ENCODE peak calls at places on chromosomes 3 and 15, in ten cellular contexts. One of them, this sample, is unnamed.

GRCh38 chr3:15809313-15809712 is 11.5 kb upstream of the ANKRD28 start:
- DNase-seq in AG08396: no peak
- DNase-seq in dorsolateral prefrontal cortex: no peak
- DNase-seq in NCI-H1105: no peak
- DNase-seq in NCI-H1092 treated with DMSO at 0.1 percent for 48 hours: no peak
- DNase-seq in hippocampal formation: no peak
- DNase-seq in skeletal muscle cell: no peak
- DNase-seq in ACHN: no peak
- DNase-seq in H7: no peak
- DNase-seq in lung: no peak
- DNase-seq in this sample: no peak

GRCh38 chr15:52558196-52558595 is 10.6 kb downstream of the ARPP19 start:
- DNase-seq in AG08396: peak
- DNase-seq in dorsolateral prefrontal cortex: no peak
- DNase-seq in NCI-H1105: no peak
- DNase-seq in NCI-H1092 treated with DMSO at 0.1 percent for 48 hours: no peak
- DNase-seq in hippocampal formation: no peak
- DNase-seq in skeletal muscle cell: peak
- DNase-seq in ACHN: peak
- DNase-seq in H7: no peak
- DNase-seq in lung: no peak
- DNase-seq in this sample: no peak

GRCh38 chr15:39125904-39126303 is 455.0 kb upstream of the THBS1 start:
- DNase-seq in AG08396: no peak
- DNase-seq in dorsolateral prefrontal cortex: no peak
- DNase-seq in NCI-H1105: no peak
- DNase-seq in NCI-H1092 treated with DMSO at 0.1 percent for 48 hours: peak
- DNase-seq in hippocampal formation: no peak
- DNase-seq in skeletal muscle cell: no peak
- DNase-seq in ACHN: peak
- DNase-seq in H7: peak
- DNase-seq in lung: no peak
- DNase-seq in this sample: peak

GRCh38 chr15:39629906-39630305 is 49.0 kb downstream of the THBS1 start:
- DNase-seq in AG08396: no peak
- DNase-seq in dorsolateral prefrontal cortex: no peak
- DNase-seq in NCI-H1105: peak
- DNase-seq in NCI-H1092 treated with DMSO at 0.1 percent for 48 hours: no peak
- DNase-seq in hippocampal formation: no peak
- DNase-seq in skeletal muscle cell: no peak
- DNase-seq in ACHN: no peak
- DNase-seq in H7: no peak
- DNase-seq in lung: no peak
- DNase-seq in this sample: no peak

GRCh38 chr3:63473641-63474166 is 178.8 kb upstream of the SNTN start:
- DNase-seq in AG08396: no peak
- DNase-seq in dorsolateral prefrontal cortex: no peak
- DNase-seq in NCI-H1105: no peak
- DNase-seq in NCI-H1092 treated with DMSO at 0.1 percent for 48 hours: no peak
- DNase-seq in hippocampal formation: no peak
- DNase-seq in skeletal muscle cell: no peak
- DNase-seq in ACHN: no peak
- DNase-seq in H7: no peak
- DNase-seq in lung: no peak
- DNase-seq in this sample: no peak

GRCh38 chr3:30539214-30539613 is 67.2 kb upstream of the TGFBR2 start:
- DNase-seq in AG08396: no peak
- DNase-seq in dorsolateral prefrontal cortex: no peak
- DNase-seq in NCI-H1105: no peak
- DNase-seq in NCI-H1092 treated with DMSO at 0.1 percent for 48 hours: no peak
- DNase-seq in hippocampal formation: no peak
- DNase-seq in skeletal muscle cell: no peak
- DNase-seq in ACHN: no peak
- DNase-seq in H7: no peak
- DNase-seq in lung: no peak
- DNase-seq in this sample: peak

GRCh38 chr3:111936191-111936841 is 42.5 kb upstream of the ABHD10 start:
- DNase-seq in AG08396: peak
- DNase-seq in dorsolateral prefrontal cortex: no peak
- DNase-seq in NCI-H1105: no peak
- DNase-seq in NCI-H1092 treated with DMSO at 0.1 percent for 48 hours: no peak
- DNase-seq in hippocampal formation: no peak
- DNase-seq in skeletal muscle cell: peak
- DNase-seq in ACHN: peak
- DNase-seq in H7: no peak
- DNase-seq in lung: no peak
- DNase-seq in this sample: no peak

GRCh38 chr3:46923559-46924350 is 46.2 kb downstream of the PTH1R start:
- DNase-seq in AG08396: peak
- DNase-seq in dorsolateral prefrontal cortex: peak
- DNase-seq in NCI-H1105: no peak
- DNase-seq in NCI-H1092 treated with DMSO at 0.1 percent for 48 hours: no peak
- DNase-seq in hippocampal formation: peak
- DNase-seq in skeletal muscle cell: no peak
- DNase-seq in ACHN: peak
- DNase-seq in H7: peak
- DNase-seq in lung: no peak
- DNase-seq in this sample: peak

GRCh38 chr15:81296673-81297072 is 27.3 kb downstream of the STARD5 start:
- DNase-seq in AG08396: no peak
- DNase-seq in dorsolateral prefrontal cortex: no peak
- DNase-seq in NCI-H1105: no peak
- DNase-seq in NCI-H1092 treated with DMSO at 0.1 percent for 48 hours: no peak
- DNase-seq in hippocampal formation: no peak
- DNase-seq in skeletal muscle cell: no peak
- DNase-seq in ACHN: no peak
- DNase-seq in H7: no peak
- DNase-seq in lung: no peak
- DNase-seq in this sample: no peak